ENCODE peak calls at places on chromosomes 7 and 10, in ten cellular contexts. B is RPMI8226; N is astrocyte of the spinal cord; V is spleen; X is activated T-cell treated with anti-CD3 and anti-CD28 coated beads, Interleukin-2, amount 50 U/mL, for 1 hour; C is anterior cingulate cortex; W is EH; Z is HFFc6; K is RWPE1; R is AG20443. S is an unnamed sample.

GRCh38 chr10:89458289-89458688 is 43.9 kb downstream of the IFIT5 start:
- DNase-seq in V (no peak), X (no peak), C (no peak), K (peak; percentile 57), R (peak; percentile 47), B (no peak), W (peak; percentile 84), N (peak; percentile 76), Z (peak; percentile 38), S (no peak)

GRCh38 chr7:1087462-1087809 is 477 bp upstream of the GPER1 start:
- DNase-seq in V (no peak), N (peak; percentile 17), R (peak; percentile 60), C (no peak), W (peak; percentile 78), K (no peak), Z (peak; percentile 49), X (no peak), B (no peak), S (no peak)

GRCh38 chr10:10796061-10796773 is 221.5 kb upstream of the CELF2 start:
- DNase-seq in K (no peak), W (peak; percentile 39), X (no peak), Z (no peak), R (peak; percentile 27), B (no peak), N (peak; percentile 40), V (no peak), C (no peak), S (no peak)

GRCh38 chr7:26156454-26157365 is 4.7 kb downstream of the NFE2L3 start:
- DNase-seq in R (peak; percentile 66), C (no peak), B (peak; percentile 58), W (peak; percentile 92), N (peak; percentile 95), K (peak; percentile 73), X (no peak), V (no peak), Z (peak; percentile 85), S (no peak)

GRCh38 chr7:12565873-12566272 is 4.6 kb upstream of the SCIN start:
- DNase-seq in R (no peak), K (no peak), N (no peak), W (no peak), Z (no peak), B (no peak), V (no peak), C (no peak), X (no peak), S (no peak)

GRCh38 chr7:4833176-4833575 is 28.7 kb downstream of the PAPOLB start:
- DNase-seq in K (no peak), V (peak; percentile 52), C (no peak), N (no peak), X (no peak), R (no peak), Z (no peak), W (no peak), B (no peak), S (no peak)

GRCh38 chr7:133484135-133484534 is 231.3 kb downstream of the EXOC4 start:
- DNase-seq in C (peak; percentile 2), X (peak; percentile 24), Z (no peak), W (no peak), N (peak; percentile 16), R (no peak), B (no peak), V (no peak), K (peak; percentile 43), S (no peak)

GRCh38 chr10:659710-660141 is 29.7 kb downstream of the DIP2C start:
- DNase-seq in R (peak; percentile 62), V (no peak), N (peak; percentile 81), C (no peak), W (peak; percentile 93), Z (peak; percentile 71), B (no peak), X (no peak), K (no peak), S (no peak)

GRCh38 chr10:79243211-79244067 is 103.8 kb upstream of the PPIF start:
- DNase-seq in W (peak; percentile 40), Z (peak; percentile 27), N (peak; percentile 32), R (peak; percentile 47), B (peak; percentile 74), C (peak; percentile 35), K (peak; percentile 72), X (peak; percentile 67), V (peak; percentile 93), S (peak; percentile 82)

GRCh38 chr10:124592736-124593430 is 131.3 kb downstream of the LHPP start:
- DNase-seq in N (no peak), W (no peak), R (no peak), B (no peak), Z (no peak), K (no peak), C (no peak), V (peak; percentile 64), X (no peak), S (no peak)

GRCh38 chr10:84668186-84668763 is 339.9 kb downstream of the CCSER2 start:
- DNase-seq in X (no peak), N (no peak), V (no peak), W (no peak), Z (no peak), R (no peak), C (no peak), B (no peak), K (no peak), S (no peak)